ENCODE peak calls at places on chromosomes 6 and 20, in four cellular contexts. X is body of pancreas, Y is neural progenitor cell, F is prostate gland. U is an unnamed sample. For H3K4me1, the result is how much of the 10 kb centered on the place peaks cover.

GRCh38 chr6:71886184-71887005 is at the start of gene RIMS1:
- DNase-seq in X (peak), Y (peak), F (no peak), U (no peak)

GRCh38 chr20:47784599-47785320 is 521 bp downstream of the SULF2 start:
- DNase-seq in X (no peak), Y (peak), F (peak), U (peak)

GRCh38 chr6:42781546-42781810 is 374 bp upstream of the BICRAL start:
- DNase-seq in X (no peak), Y (no peak), F (no peak), U (peak)

GRCh38 chr6:131911951-131912350 is 39.2 kb downstream of the CCN2 start:
- DNase-seq in X (no peak), Y (no peak), F (no peak), U (no peak)

GRCh38 chr6:140586426-140587061 is 1212.1 kb upstream of the CITED2 start:
- DNase-seq in X (no peak), Y (no peak), F (no peak), U (no peak)

GRCh38 chr6:26075063-26075717 is 12.0 kb upstream of the HFE start:
- DNase-seq in X (no peak), Y (no peak), F (no peak), U (no peak)

GRCh38 chr6:43185391-43185790 is 3.4 kb downstream of the CUL9 start:
- DNase-seq in X (no peak), Y (no peak), F (no peak), U (no peak)

GRCh38 chr6:165308926-165309731 is at the start of gene C6orf118:
- DNase-seq in X (no peak), Y (peak), F (peak), U (peak)

GRCh38 chr6:20238688-20239587 is 26.7 kb upstream of the MBOAT1 start:
- DNase-seq in X (no peak), Y (no peak), F (no peak), U (no peak)

GRCh38 chr6:41940759-41941279 is 789 bp downstream of the CCND3 start:
- DNase-seq in X (peak), Y (peak), F (no peak), U (peak)

GRCh38 chr20:51196991-51197651 is 174.2 kb upstream of the KCNG1 start:
- DNase-seq in X (no peak), Y (no peak), F (no peak), U (no peak)

GRCh38 chr6:21987501-21987957 is 309.3 kb downstream of the PRL start:
- DNase-seq in X (peak), Y (peak), F (peak), U (peak)

GRCh38 chr6:166023273-166023989 is 144.2 kb downstream of the TBXT start:
- DNase-seq in X (no peak), Y (no peak), F (no peak), U (no peak)

GRCh38 chr6:131443514-131443913 is 129.5 kb upstream of the ARG1 start:
- DNase-seq in X (no peak), Y (no peak), F (no peak), U (no peak)

GRCh38 chr20:24934101-24934661 is 14.9 kb upstream of the CST7 start:
- DNase-seq in X (no peak), Y (no peak), F (no peak), U (no peak)

GRCh38 chr6:25315778-25316177 is 36.6 kb downstream of the CARMIL1 start:
- DNase-seq in X (no peak), Y (no peak), F (no peak), U (no peak)

GRCh38 chr6:9647599-9647998 is 767.3 kb downstream of the TFAP2A start:
- DNase-seq in X (no peak), Y (no peak), F (no peak), U (peak)

GRCh38 chr6:32168807-32169206 is 4.4 kb downstream of the EGFL8 start:
- DNase-seq in X (no peak), Y (no peak), F (no peak), U (no peak)

GRCh38 chr20:2840967-2841531 is 504 bp downstream of the VPS16 start:
- DNase-seq in X (peak), Y (peak), F (peak), U (peak)

GRCh38 chr6:63475707-63476106 is 96.6 kb upstream of the LOC128125822 start:
- DNase-seq in X (no peak), Y (no peak), F (no peak), U (no peak)

GRCh38 chr6:75449625-75450206 is 43.9 kb downstream of the FILIP1 start:
- DNase-seq in X (no peak), Y (no peak), F (no peak), U (no peak)

GRCh38 chr6:50663806-50664205 is 49.5 kb upstream of the TFAP2D start:
- DNase-seq in X (no peak), Y (no peak), F (no peak), U (no peak)

GRCh38 chr6:31827286-31828079 is at the start of gene HSPA1B:
- DNase-seq in X (peak), Y (peak), F (peak), U (peak)

GRCh38 chr6:113329942-113330897 is 526.9 kb upstream of the MARCKS start:
- DNase-seq in X (no peak), Y (no peak), F (peak), U (no peak)

GRCh38 chr6:97687916-97688315 is 404.9 kb upstream of the MMS22L start:
- DNase-seq in X (no peak), Y (no peak), F (no peak), U (no peak)

GRCh38 chr6:157075549-157076426 is 247.5 kb downstream of the TMEM242 start:
- DNase-seq in X (no peak), Y (no peak), F (no peak), U (no peak)
- H3K4me1 ChIP-seq in X (under half), Y (under half), F (under half), U (under half)

GRCh38 chr6:159833997-159834601 is 34.0 kb downstream of the PNLDC1 start:
- DNase-seq in X (no peak), Y (no peak), F (no peak), U (no peak)

GRCh38 chr6:159833556-159833955 is 33.5 kb downstream of the PNLDC1 start:
- DNase-seq in X (no peak), Y (no peak), F (no peak), U (no peak)

GRCh38 chr6:159830481-159831372 is 30.7 kb downstream of the PNLDC1 start:
- DNase-seq in X (no peak), Y (no peak), F (no peak), U (no peak)

GRCh38 chr6:159831373-159831679 is 31.2 kb downstream of the PNLDC1 start:
- DNase-seq in X (peak), Y (no peak), F (no peak), U (no peak)

DNA sequence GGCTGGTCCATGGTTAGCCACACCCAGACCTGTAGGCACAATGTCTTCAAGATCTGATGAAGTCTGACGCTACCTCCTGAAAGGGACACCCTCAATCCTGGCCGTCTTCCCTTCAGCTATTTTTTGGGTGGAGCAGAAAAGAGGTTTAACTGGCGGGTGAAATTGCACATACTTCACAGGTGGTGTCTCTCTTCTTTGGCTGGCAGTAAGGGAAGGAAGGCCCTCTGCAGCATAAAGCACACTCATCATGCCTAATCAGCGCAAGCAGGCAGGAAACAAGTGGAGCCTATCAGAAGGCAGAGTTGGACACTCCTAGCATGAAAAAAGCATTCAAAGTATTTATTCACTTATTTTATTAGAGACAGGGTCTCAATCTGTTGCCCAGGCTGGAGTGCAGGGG is 32.9 kb downstream of the PNLDC1 start:
- DNase-seq in X (no peak), Y (no peak), F (no peak), U (no peak)
- TF ChIP-seq CTCF in X (no peak), Y (no peak), F (no peak), U (no peak)

GRCh38 chr6:30683980-30684338 is 2.5 kb downstream of the PPP1R18 start:
- DNase-seq in X (no peak), Y (no peak), F (no peak), U (peak)
- H3K4me1 ChIP-seq in X (half or more), Y (half or more), F (under half), U (under half)

DNA sequence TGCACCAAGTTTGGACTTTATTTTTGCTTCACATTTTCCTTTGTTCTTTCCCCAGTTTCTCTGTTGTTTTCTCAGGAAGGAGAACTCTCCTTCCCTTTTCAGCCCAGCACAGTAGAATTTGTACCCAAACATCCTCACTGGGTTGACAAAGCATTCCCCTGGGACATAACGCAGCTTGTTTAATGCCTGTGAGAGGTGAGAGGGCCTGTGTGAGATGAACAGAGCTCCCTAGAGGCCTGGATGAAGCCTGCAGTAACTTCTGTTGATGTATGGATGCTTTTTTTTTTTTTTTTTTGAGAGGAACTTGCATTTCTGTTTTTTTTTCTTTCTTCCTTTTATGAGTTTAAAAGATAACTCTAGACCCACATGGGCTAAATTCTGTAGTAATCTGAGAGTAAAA is 104.9 kb upstream of the SLC22A23 start:
- DNase-seq in X (no peak), Y (peak), F (no peak), U (peak)
- TF ChIP-seq CTCF in X (no peak), Y (peak), F (no peak), U (peak)

GRCh38 chr20:58127731-58128130 is 100.7 kb downstream of the ANKRD60 start:
- DNase-seq in X (peak), Y (no peak), F (peak), U (peak)
- H3K4me1 ChIP-seq in X (under half), Y (under half), F (under half), U (under half)

GRCh38 chr6:79045966-79046365 is 32.1 kb downstream of the PHIP start:
- DNase-seq in X (no peak), Y (no peak), F (no peak), U (no peak)

GRCh38 chr6:79047072-79047471 is 31.0 kb downstream of the PHIP start:
- DNase-seq in X (no peak), Y (no peak), F (no peak), U (no peak)

GRCh38 chr6:79042799-79043126 is 35.3 kb downstream of the PHIP start:
- DNase-seq in X (no peak), Y (no peak), F (no peak), U (no peak)

GRCh38 chr6:79048611-79049010 is 29.4 kb downstream of the PHIP start:
- DNase-seq in X (no peak), Y (peak), F (no peak), U (peak)
- TF ChIP-seq CTCF in X (peak), Y (peak), F (no peak), U (peak)

GRCh38 chr20:58788896-58789295 is 61.8 kb downstream of the GNAS-AS1 start:
- DNase-seq in X (no peak), Y (no peak), F (no peak), U (no peak)
- H3K4me1 ChIP-seq in X (under half), Y (under half), F (under half), U (under half)

GRCh38 chr20:15676815-15677214 is 896.4 kb downstream of the KIF16B start:
- DNase-seq in X (no peak), Y (no peak), F (no peak), U (no peak)
- TF ChIP-seq CTCF in X (no peak), Y (no peak), F (no peak), U (no peak)

DNA sequence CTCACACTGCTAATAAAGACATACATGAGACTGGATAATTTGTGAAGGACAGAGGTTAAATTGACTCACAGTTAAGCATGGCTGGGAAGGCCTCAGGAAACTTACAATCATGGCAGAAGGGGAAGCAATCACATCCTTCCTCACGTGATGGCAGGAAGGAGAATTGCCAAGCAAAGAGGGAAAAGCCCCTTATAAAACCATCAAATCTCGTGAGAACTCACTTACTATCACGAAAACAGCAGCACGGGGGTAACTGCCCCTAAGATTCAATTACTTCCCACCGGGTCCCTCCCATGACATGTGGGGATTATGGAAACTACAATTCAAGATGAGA is 106.8 kb downstream of the FYN start:
- DNase-seq in X (no peak), Y (no peak), F (no peak), U (no peak)
- H3K4me1 ChIP-seq in X (under half), Y (under half), F (under half), U (under half)